ENCODE peak calls at places on chromosomes 5 and 9, in six cellular contexts. E is amniotic stem cell, U is AG20443, I is NCI-H774, Y is RPMI7951, X is ELR. Q is an unnamed sample.

GRCh38 chr9:119289740-119290139 is 79.5 kb downstream of the BRINP1 start:
- DNase-seq in E (peak; percentile 7), U (peak; percentile 69), I (peak; percentile 43), Y (peak; percentile 46), X (peak; percentile 32), Q (peak; percentile 33)

GRCh38 chr5:35835796-35836742 is 20.6 kb upstream of the IL7R start:
- DNase-seq in E (no peak), U (no peak), I (no peak), Y (no peak), X (no peak), Q (no peak)

GRCh38 chr9:17216011-17216410 is 81.2 kb downstream of the CNTLN start:
- DNase-seq in E (no peak), U (no peak), I (no peak), Y (peak; percentile 40), X (peak; percentile 55), Q (no peak)

GRCh38 chr5:14676320-14676719 is 11.8 kb downstream of the OTULIN start:
- DNase-seq in E (no peak), U (peak; percentile 42), I (no peak), Y (peak; percentile 57), X (peak; percentile 66), Q (no peak)

GRCh38 chr9:22158983-22159382 is 149.9 kb upstream of the CDKN2B start:
- DNase-seq in E (no peak), U (no peak), I (no peak), Y (peak; percentile 74), X (peak; percentile 67), Q (no peak)

GRCh38 chr9:116059466-116059865 is 94.1 kb upstream of the PAPPA start:
- DNase-seq in E (no peak), U (no peak), I (no peak), Y (no peak), X (no peak), Q (no peak)

GRCh38 chr9:96686638-96687335 is 31.7 kb upstream of the PRXL2C start:
- DNase-seq in E (peak; percentile 52), U (peak; percentile 96), I (peak; percentile 84), Y (peak; percentile 85), X (peak; percentile 69), Q (no peak)

GRCh38 chr9:92671323-92671722 is 1.4 kb upstream of the IPPK start:
- DNase-seq in E (peak; percentile 10), U (peak; percentile 42), I (no peak), Y (peak; percentile 83), X (peak; percentile 91), Q (no peak)

GRCh38 chr5:78007232-78007631 is 231.1 kb upstream of the TBCA start:
- DNase-seq in E (no peak), U (no peak), I (no peak), Y (no peak), X (no peak), Q (no peak)

GRCh38 chr5:60257852-60258251 is 364.3 kb upstream of the PDE4D start:
- DNase-seq in E (no peak), U (no peak), I (no peak), Y (no peak), X (no peak), Q (no peak)

GRCh38 chr9:70398145-70398556 is 16.3 kb downstream of the KLF9 start:
- DNase-seq in E (no peak), U (no peak), I (no peak), Y (no peak), X (no peak), Q (no peak)

GRCh38 chr9:136105398-136106135 is 10.5 kb upstream of the NACC2 start:
- DNase-seq in E (no peak), U (no peak), I (no peak), Y (peak; percentile 70), X (peak; percentile 29), Q (no peak)

GRCh38 chr5:14040542-14040941 is 96.1 kb upstream of the DNAH5 start:
- DNase-seq in E (no peak), U (no peak), I (no peak), Y (no peak), X (no peak), Q (no peak)

GRCh38 chr5:7010578-7010977 is 297.3 kb downstream of the TENT4A start:
- DNase-seq in E (no peak), U (no peak), I (no peak), Y (no peak), X (no peak), Q (no peak)

GRCh38 chr9:755454-756381 is 85.8 kb upstream of the DMRT1 start:
- DNase-seq in E (peak; percentile 46), U (peak; percentile 82), I (no peak), Y (peak; percentile 99), X (peak; percentile 96), Q (no peak)

GRCh38 chr9:99026956-99027298 is 78.0 kb upstream of the TGFBR1 start:
- DNase-seq in E (no peak), U (no peak), I (no peak), Y (no peak), X (no peak), Q (no peak)

GRCh38 chr9:69412741-69413150 is 87.7 kb downstream of the ENTREP1 start:
- DNase-seq in E (peak; percentile 34), U (peak; percentile 93), I (no peak), Y (no peak), X (peak; percentile 68), Q (peak; percentile 75)

GRCh38 chr9:99445377-99445891 is 223.4 kb downstream of the SEC61B start:
- DNase-seq in E (peak; percentile 67), U (peak; percentile 93), I (no peak), Y (peak; percentile 96), X (peak; percentile 96), Q (no peak)

GRCh38 chr5:72509401-72509800 is 2.2 kb upstream of the ZNF366 start:
- DNase-seq in E (no peak), U (peak; percentile 54), I (no peak), Y (no peak), X (no peak), Q (no peak)

GRCh38 chr5:120152472-120152871 is 311.6 kb upstream of the PRR16 start:
- DNase-seq in E (peak; percentile 32), U (peak; percentile 71), I (no peak), Y (peak; percentile 78), X (peak; percentile 94), Q (no peak)

GRCh38 chr5:13660072-13660471 is 284.4 kb downstream of the DNAH5 start:
- DNase-seq in E (no peak), U (no peak), I (no peak), Y (peak; percentile 56), X (peak; percentile 61), Q (no peak)

GRCh38 chr5:41695920-41696582 is 174.2 kb downstream of the OXCT1 start:
- DNase-seq in E (no peak), U (no peak), I (no peak), Y (no peak), X (peak; percentile 29), Q (no peak)

GRCh38 chr9:101417389-101417788 is 18.2 kb downstream of the ALDOB start:
- DNase-seq in E (no peak), U (no peak), I (no peak), Y (no peak), X (no peak), Q (no peak)

GRCh38 chr5:128341056-128341455 is 197.0 kb downstream of the FBN2 start:
- DNase-seq in E (no peak), U (no peak), I (no peak), Y (no peak), X (no peak), Q (no peak)

GRCh38 chr9:123299558-123300126 is 31.3 kb upstream of the STRBP start:
- DNase-seq in E (no peak), U (no peak), I (no peak), Y (no peak), X (no peak), Q (no peak)

GRCh38 chr5:78648359-78649219 is at the start of gene LHFPL2:
- DNase-seq in E (peak; percentile 45), U (peak; percentile 92), I (peak; percentile 46), Y (peak; percentile 75), X (peak; percentile 75), Q (peak; percentile 66)

GRCh38 chr5:65113766-65114165 is 345.0 kb downstream of the CWC27 start:
- DNase-seq in E (no peak), U (no peak), I (no peak), Y (no peak), X (no peak), Q (no peak)

GRCh38 chr5:143314664-143315063 is 88.8 kb downstream of the NR3C1 start:
- DNase-seq in E (peak; percentile 34), U (peak; percentile 61), I (no peak), Y (peak; percentile 77), X (peak; percentile 86), Q (no peak)

Q was measured in HEK293T.